ENCODE peak calls at places on chromosomes 3 and 15, in six cellular contexts. One of them, this sample, is unnamed.
A peak's percentile ranks its signal among the peaks of the same experiment; 100 is the strongest.

GRCh38 chr3:141250828-141251227 is 19.2 kb downstream of the PXYLP1 start:
- DNase-seq in SK-N-SH: no peak
- DNase-seq in mammary epithelial cell: no peak
- DNase-seq in dorsolateral prefrontal cortex: no peak
- DNase-seq in Panc1: no peak
- DNase-seq in psoas muscle: no peak
- DNase-seq in this sample: no peak

GRCh38 chr3:14237431-14237830 is 58.8 kb downstream of the LSM3 start:
- DNase-seq in dorsolateral prefrontal cortex: no peak
- DNase-seq in mammary epithelial cell: no peak
- DNase-seq in psoas muscle: no peak
- DNase-seq in Panc1: no peak
- DNase-seq in SK-N-SH: no peak
- DNase-seq in this sample: no peak

GRCh38 chr3:55162031-55162784 is 234.3 kb upstream of the LRTM1 start:
- DNase-seq in mammary epithelial cell: peak; percentile 9
- DNase-seq in Panc1: no peak
- DNase-seq in dorsolateral prefrontal cortex: no peak
- DNase-seq in psoas muscle: no peak
- DNase-seq in SK-N-SH: no peak
- DNase-seq in this sample: no peak

GRCh38 chr3:129213238-129213637 is 29.5 kb upstream of the CNBP start:
- DNase-seq in dorsolateral prefrontal cortex: no peak
- DNase-seq in SK-N-SH: no peak
- DNase-seq in Panc1: no peak
- DNase-seq in mammary epithelial cell: no peak
- DNase-seq in psoas muscle: no peak
- DNase-seq in this sample: no peak

GRCh38 chr15:30992073-30992363 is 590 bp upstream of the MTMR10 start:
- DNase-seq in psoas muscle: no peak
- DNase-seq in SK-N-SH: no peak
- DNase-seq in mammary epithelial cell: no peak
- DNase-seq in dorsolateral prefrontal cortex: no peak
- DNase-seq in Panc1: no peak
- DNase-seq in this sample: no peak

GRCh38 chr3:124281453-124282316 is 289.8 kb upstream of the ROPN1 start:
- DNase-seq in dorsolateral prefrontal cortex: no peak
- DNase-seq in mammary epithelial cell: peak; percentile 41
- DNase-seq in psoas muscle: no peak
- DNase-seq in Panc1: no peak
- DNase-seq in SK-N-SH: peak; percentile 47
- DNase-seq in this sample: no peak

GRCh38 chr3:100413619-100414018 is 12.3 kb downstream of the LNP1 start:
- DNase-seq in mammary epithelial cell: no peak
- DNase-seq in psoas muscle: no peak
- DNase-seq in dorsolateral prefrontal cortex: no peak
- DNase-seq in Panc1: no peak
- DNase-seq in SK-N-SH: no peak
- DNase-seq in this sample: no peak

GRCh38 chr3:52820741-52821140 is 9.7 kb downstream of the ITIH4 start:
- DNase-seq in psoas muscle: no peak
- DNase-seq in Panc1: no peak
- DNase-seq in dorsolateral prefrontal cortex: no peak
- DNase-seq in mammary epithelial cell: no peak
- DNase-seq in SK-N-SH: peak; percentile 64
- DNase-seq in this sample: no peak

GRCh38 chr3:100169186-100169585 is 54.9 kb upstream of the FILIP1L start:
- DNase-seq in Panc1: no peak
- DNase-seq in mammary epithelial cell: no peak
- DNase-seq in psoas muscle: peak; percentile 16
- DNase-seq in dorsolateral prefrontal cortex: peak; percentile 10
- DNase-seq in SK-N-SH: peak; percentile 48
- DNase-seq in this sample: no peak

GRCh38 chr3:62159693-62160092 is 213.7 kb downstream of the FEZF2 start:
- DNase-seq in Panc1: no peak
- DNase-seq in mammary epithelial cell: no peak
- DNase-seq in psoas muscle: peak; percentile 76
- DNase-seq in dorsolateral prefrontal cortex: no peak
- DNase-seq in SK-N-SH: no peak
- DNase-seq in this sample: no peak

GRCh38 chr3:37768107-37768809 is 93.4 kb upstream of the CTDSPL start:
- DNase-seq in SK-N-SH: no peak
- DNase-seq in Panc1: no peak
- DNase-seq in psoas muscle: no peak
- DNase-seq in dorsolateral prefrontal cortex: no peak
- DNase-seq in mammary epithelial cell: no peak
- DNase-seq in this sample: no peak

GRCh38 chr3:47961815-47962606 is 54.2 kb downstream of the MAP4 start:
- DNase-seq in Panc1: no peak
- DNase-seq in psoas muscle: no peak
- DNase-seq in dorsolateral prefrontal cortex: no peak
- DNase-seq in mammary epithelial cell: peak; percentile 80
- DNase-seq in SK-N-SH: peak; percentile 51
- DNase-seq in this sample: no peak

GRCh38 chr3:177881330-177881729 is 654.9 kb upstream of the KCNMB2 start:
- DNase-seq in dorsolateral prefrontal cortex: no peak
- DNase-seq in Panc1: no peak
- DNase-seq in mammary epithelial cell: no peak
- DNase-seq in psoas muscle: no peak
- DNase-seq in SK-N-SH: peak; percentile 40
- DNase-seq in this sample: no peak

GRCh38 chr15:38050529-38050928 is 116.1 kb downstream of the TMCO5A start:
- DNase-seq in SK-N-SH: no peak
- DNase-seq in psoas muscle: no peak
- DNase-seq in mammary epithelial cell: peak; percentile 80
- DNase-seq in dorsolateral prefrontal cortex: no peak
- DNase-seq in Panc1: no peak
- DNase-seq in this sample: no peak

GRCh38 chr3:141052570-141053069 is 1.5 kb downstream of the SPSB4 start:
- DNase-seq in psoas muscle: peak; percentile 44
- DNase-seq in Panc1: no peak
- DNase-seq in mammary epithelial cell: no peak
- DNase-seq in dorsolateral prefrontal cortex: no peak
- DNase-seq in SK-N-SH: peak; percentile 80
- DNase-seq in this sample: no peak

GRCh38 chr3:123100192-123100776 is 33.5 kb downstream of the PDIA5 start:
- DNase-seq in Panc1: no peak
- DNase-seq in dorsolateral prefrontal cortex: no peak
- DNase-seq in psoas muscle: no peak
- DNase-seq in SK-N-SH: no peak
- DNase-seq in mammary epithelial cell: no peak
- DNase-seq in this sample: no peak

GRCh38 chr3:61828158-61828874 is 266.9 kb downstream of the PTPRG start:
- DNase-seq in dorsolateral prefrontal cortex: no peak
- DNase-seq in SK-N-SH: no peak
- DNase-seq in psoas muscle: no peak
- DNase-seq in mammary epithelial cell: no peak
- DNase-seq in Panc1: no peak
- DNase-seq in this sample: no peak

GRCh38 chr15:75713338-75713895 is 769 bp upstream of the CSPG4 start:
- DNase-seq in dorsolateral prefrontal cortex: no peak
- DNase-seq in psoas muscle: peak; percentile 51
- DNase-seq in mammary epithelial cell: no peak
- DNase-seq in Panc1: no peak
- DNase-seq in SK-N-SH: no peak
- DNase-seq in this sample: no peak

GRCh38 chr15:96183927-96184266 is 146.6 kb upstream of the NR2F2 start:
- DNase-seq in mammary epithelial cell: no peak
- DNase-seq in psoas muscle: no peak
- DNase-seq in dorsolateral prefrontal cortex: no peak
- DNase-seq in Panc1: no peak
- DNase-seq in SK-N-SH: no peak
- DNase-seq in this sample: no peak

GRCh38 chr3:172372895-172373294 is 75.4 kb downstream of the GHSR start:
- DNase-seq in mammary epithelial cell: no peak
- DNase-seq in dorsolateral prefrontal cortex: no peak
- DNase-seq in SK-N-SH: no peak
- DNase-seq in Panc1: no peak
- DNase-seq in psoas muscle: no peak
- DNase-seq in this sample: no peak

GRCh38 chr15:80887148-80887547 is 102.5 kb downstream of the MESD start:
- DNase-seq in psoas muscle: no peak
- DNase-seq in Panc1: no peak
- DNase-seq in dorsolateral prefrontal cortex: peak; percentile 44
- DNase-seq in mammary epithelial cell: no peak
- DNase-seq in SK-N-SH: no peak
- DNase-seq in this sample: no peak

GRCh38 chr3:67384790-67385397 is 269.5 kb downstream of the SUCLG2 start:
- DNase-seq in Panc1: no peak
- DNase-seq in mammary epithelial cell: peak; percentile 17
- DNase-seq in dorsolateral prefrontal cortex: no peak
- DNase-seq in SK-N-SH: peak; percentile 42
- DNase-seq in psoas muscle: no peak
- DNase-seq in this sample: no peak
- TF ChIP-seq CTCF in Panc1: peak; percentile 69
- TF ChIP-seq CTCF in mammary epithelial cell: peak; percentile 63
- TF ChIP-seq CTCF in dorsolateral prefrontal cortex: peak; percentile 59
- TF ChIP-seq CTCF in SK-N-SH: peak; percentile 71
- TF ChIP-seq CTCF in psoas muscle: peak; percentile 29
- TF ChIP-seq CTCF in this sample: no peak

GRCh38 chr15:64686130-64686735 is 89.2 kb downstream of the RBPMS2 start:
- DNase-seq in mammary epithelial cell: peak; percentile 34
- DNase-seq in psoas muscle: no peak
- DNase-seq in SK-N-SH: peak; percentile 65
- DNase-seq in dorsolateral prefrontal cortex: no peak
- DNase-seq in Panc1: peak; percentile 27
- DNase-seq in this sample: no peak
- TF ChIP-seq CTCF in mammary epithelial cell: peak; percentile 64
- TF ChIP-seq CTCF in psoas muscle: peak; percentile 78
- TF ChIP-seq CTCF in SK-N-SH: peak; percentile 85
- TF ChIP-seq CTCF in dorsolateral prefrontal cortex: peak; percentile 82
- TF ChIP-seq CTCF in Panc1: peak; percentile 83
- TF ChIP-seq CTCF in this sample: no peak

GRCh38 chr15:70264014-70264492 is 166.3 kb upstream of the TLE3 start:
- DNase-seq in Panc1: no peak
- DNase-seq in SK-N-SH: peak; percentile 78
- DNase-seq in psoas muscle: no peak
- DNase-seq in mammary epithelial cell: no peak
- DNase-seq in dorsolateral prefrontal cortex: no peak
- DNase-seq in this sample: no peak

GRCh38 chr15:70264738-70265465 is 167.2 kb upstream of the TLE3 start:
- DNase-seq in Panc1: no peak
- DNase-seq in dorsolateral prefrontal cortex: no peak
- DNase-seq in SK-N-SH: no peak
- DNase-seq in psoas muscle: no peak
- DNase-seq in mammary epithelial cell: no peak
- DNase-seq in this sample: no peak

GRCh38 chr15:70266412-70267089 is 168.8 kb upstream of the TLE3 start:
- DNase-seq in SK-N-SH: no peak
- DNase-seq in psoas muscle: peak; percentile 81
- DNase-seq in Panc1: no peak
- DNase-seq in dorsolateral prefrontal cortex: no peak
- DNase-seq in mammary epithelial cell: no peak
- DNase-seq in this sample: peak; percentile 75

GRCh38 chr15:70265986-70266385 is 168.3 kb upstream of the TLE3 start:
- DNase-seq in Panc1: no peak
- DNase-seq in dorsolateral prefrontal cortex: no peak
- DNase-seq in mammary epithelial cell: no peak
- DNase-seq in psoas muscle: no peak
- DNase-seq in SK-N-SH: no peak
- DNase-seq in this sample: no peak

GRCh38 chr15:70265466-70265978 is 167.8 kb upstream of the TLE3 start:
- DNase-seq in dorsolateral prefrontal cortex: no peak
- DNase-seq in mammary epithelial cell: no peak
- DNase-seq in SK-N-SH: no peak
- DNase-seq in psoas muscle: no peak
- DNase-seq in Panc1: no peak
- DNase-seq in this sample: no peak
- TF ChIP-seq CTCF in dorsolateral prefrontal cortex: no peak
- TF ChIP-seq CTCF in mammary epithelial cell: no peak
- TF ChIP-seq CTCF in SK-N-SH: no peak
- TF ChIP-seq CTCF in psoas muscle: peak; percentile 26
- TF ChIP-seq CTCF in Panc1: no peak
- TF ChIP-seq CTCF in this sample: no peak

DNA sequence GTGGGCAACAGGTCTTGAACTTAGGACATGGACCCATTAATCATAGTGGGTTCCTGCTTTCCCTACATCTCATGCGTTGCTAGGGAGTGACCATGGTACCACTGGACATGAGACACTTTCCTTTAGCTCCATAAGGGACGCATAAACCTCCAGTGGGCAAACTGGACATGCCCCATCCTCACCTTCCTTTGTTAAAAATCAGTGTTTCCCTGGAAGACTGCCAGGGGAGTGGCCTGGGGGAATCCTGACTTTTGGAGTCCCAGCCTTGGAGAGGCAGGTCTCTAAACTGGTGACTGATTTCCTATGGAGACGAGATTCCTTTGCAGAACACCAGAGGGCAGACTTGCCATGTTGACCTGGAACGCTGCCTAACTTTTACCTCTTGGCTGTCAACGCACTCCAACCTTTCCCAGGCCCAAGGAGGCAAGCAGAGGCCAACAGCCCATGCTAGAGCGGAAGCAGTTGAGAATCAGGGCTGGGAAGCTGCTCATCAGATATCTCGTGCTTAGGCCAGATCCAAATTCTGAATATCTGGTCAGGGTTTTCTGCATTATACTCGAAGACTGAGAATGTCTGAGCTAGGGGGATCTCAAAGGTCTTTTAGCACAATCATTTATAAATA is 2.6 kb downstream of the XIRP1 start:
- DNase-seq in Panc1: no peak
- DNase-seq in psoas muscle: no peak
- DNase-seq in SK-N-SH: peak; percentile 79
- DNase-seq in mammary epithelial cell: peak; percentile 58
- DNase-seq in dorsolateral prefrontal cortex: peak; percentile 76
- DNase-seq in this sample: no peak
- TF ChIP-seq CTCF in Panc1: peak; percentile 78
- TF ChIP-seq CTCF in psoas muscle: peak; percentile 73
- TF ChIP-seq CTCF in SK-N-SH: peak; percentile 77
- TF ChIP-seq CTCF in mammary epithelial cell: peak; percentile 69
- TF ChIP-seq CTCF in dorsolateral prefrontal cortex: peak; percentile 75
- TF ChIP-seq CTCF in this sample: peak; percentile 3

DNA sequence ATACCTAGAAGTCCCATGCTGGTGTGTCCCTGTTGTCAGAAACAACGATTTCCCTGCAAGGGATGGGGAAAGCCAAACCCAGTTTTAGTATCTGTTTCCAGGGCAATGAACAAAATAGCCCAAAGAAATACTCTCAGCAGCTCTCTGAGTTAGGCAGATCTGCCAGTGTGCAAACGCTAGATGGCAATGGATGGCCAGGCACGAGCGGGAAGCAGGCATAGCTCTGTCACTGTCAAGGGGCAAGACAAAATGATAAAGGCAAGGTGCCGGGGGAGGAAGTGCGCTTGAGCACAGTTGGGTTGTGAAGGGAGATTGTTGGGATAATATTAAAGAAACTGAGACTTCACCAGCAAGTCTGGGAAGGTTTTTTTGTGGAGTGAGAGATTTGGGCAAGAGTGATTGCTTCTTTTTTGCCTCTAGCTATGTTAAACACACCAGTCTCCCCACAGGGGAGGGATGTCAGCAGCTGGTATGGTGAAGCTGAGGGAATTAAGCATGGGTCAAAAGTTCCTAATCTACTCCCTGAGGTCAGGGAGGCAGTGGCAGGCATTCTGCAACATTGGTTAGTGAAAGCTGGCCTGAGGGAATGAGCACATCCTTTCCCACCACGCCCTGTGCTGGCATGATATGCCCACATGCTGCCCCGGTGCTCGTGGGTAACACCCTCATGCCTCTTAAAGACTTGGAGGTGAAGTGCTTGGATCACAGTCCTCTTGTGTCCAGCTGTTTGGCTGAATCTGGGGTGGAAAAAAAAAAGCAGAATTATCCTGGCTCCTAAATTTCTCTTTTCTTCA is 117.6 kb downstream of the PDCD6IP start:
- DNase-seq in psoas muscle: no peak
- DNase-seq in dorsolateral prefrontal cortex: peak; percentile 65
- DNase-seq in mammary epithelial cell: peak; percentile 43
- DNase-seq in SK-N-SH: peak; percentile 24
- DNase-seq in Panc1: no peak
- DNase-seq in this sample: no peak
- TF ChIP-seq CTCF in psoas muscle: no peak
- TF ChIP-seq CTCF in dorsolateral prefrontal cortex: peak; percentile 50
- TF ChIP-seq CTCF in mammary epithelial cell: peak; percentile 38
- TF ChIP-seq CTCF in SK-N-SH: no peak
- TF ChIP-seq CTCF in Panc1: peak; percentile 49
- TF ChIP-seq CTCF in this sample: no peak

This sample was measured in omental fat pad.